ENCODE peak calls at places on chromosomes 12 and 14, in four cellular contexts. A is left ventricle myocardium superior; Z is stimulated activated CD8-positive, alpha-beta memory T cell treated with anti-CD3 and anti-CD28 coated beads, Interleukin-4, amount 100 ng/mL, for 24 hours; G is fibroblast of mammary gland. W is an unnamed sample.

GRCh38 chr14:103512701-103513611 is 9.7 kb downstream of the CKB start:
- DNase-seq in G (peak; percentile 80), Z (no peak), A (peak; percentile 76), W (no peak)

GRCh38 chr12:76943004-76943403 is 64.2 kb upstream of the CSRP2 start:
- DNase-seq in A (no peak), G (no peak), Z (no peak), W (no peak)

GRCh38 chr12:57483466-57483865 is 3.8 kb upstream of the ARHGAP9 start:
- DNase-seq in A (no peak), Z (no peak), G (no peak), W (no peak)

GRCh38 chr12:43428088-43428600 is 123.9 kb downstream of the ADAMTS20 start:
- DNase-seq in A (no peak), G (no peak), Z (no peak), W (no peak)

GRCh38 chr12:93580682-93581081 is 8.2 kb downstream of the SOCS2 start:
- DNase-seq in G (no peak), A (no peak), Z (no peak), W (no peak)

GRCh38 chr12:117047810-117048584 is 51.2 kb downstream of the TESC start:
- DNase-seq in A (peak; percentile 77), G (peak; percentile 8), Z (no peak), W (no peak)

GRCh38 chr14:31363331-31364073 is 56.8 kb downstream of the HEATR5A start:
- DNase-seq in G (no peak), A (no peak), Z (no peak), W (no peak)

GRCh38 chr14:90405101-90405500 is 8.3 kb downstream of the CALM1 start:
- DNase-seq in G (no peak), A (no peak), Z (no peak), W (no peak)

GRCh38 chr14:100438678-100439592 is 115.8 kb downstream of the SLC25A47 start:
- DNase-seq in Z (peak; percentile 30), A (no peak), G (peak; percentile 88), W (no peak)

GRCh38 chr12:12975322-12976077 is 23.5 kb upstream of the GPRC5D start:
- DNase-seq in Z (no peak), G (peak; percentile 65), A (no peak), W (no peak)

GRCh38 chr12:62817556-62818271 is 117.2 kb downstream of the PPM1H start:
- DNase-seq in G (peak; percentile 44), A (no peak), Z (no peak), W (no peak)

GRCh38 chr14:104784218-104784568 is 11.4 kb downstream of the AKT1 start:
- DNase-seq in A (no peak), G (no peak), Z (no peak), W (no peak)

GRCh38 chr12:84397279-84397678 is 515.3 kb downstream of the SLC6A15 start:
- DNase-seq in A (no peak), Z (no peak), G (peak; percentile 27), W (no peak)

GRCh38 chr14:63542231-63542999 is 762 bp downstream of the PPP2R5E start:
- DNase-seq in A (no peak), Z (no peak), G (no peak), W (peak; percentile 47)

GRCh38 chr12:91722072-91722471 is 423.6 kb downstream of the BTG1 start:
- DNase-seq in A (no peak), Z (no peak), G (peak; percentile 39), W (no peak)

GRCh38 chr12:109258201-109258600 is 50.9 kb downstream of the FOXN4 start:
- DNase-seq in Z (no peak), A (no peak), G (no peak), W (no peak)